ENCODE peak calls at places on chromosome 7, in five cellular contexts. N, B, G, X and W are unnamed samples.

GRCh38 chr7:19617921-19618320 is 90.9 kb downstream of the POLR1F start:
- DNase-seq in N (no peak), B (no peak), G (no peak), X (no peak), W (no peak)

GRCh38 chr7:31327071-31327470 is 13.5 kb downstream of the NEUROD6 start:
- DNase-seq in N (peak), B (no peak), G (peak), X (no peak), W (peak)

GRCh38 chr7:42135728-42136127 is 101.3 kb downstream of the GLI3 start:
- DNase-seq in N (no peak), B (no peak), G (no peak), X (no peak), W (no peak)

GRCh38 chr7:92809397-92810241 is 26.8 kb downstream of the CDK6 start:
- DNase-seq in N (peak), B (peak), G (peak), X (peak), W (peak)

GRCh38 chr7:41890631-41891265 is 187.9 kb upstream of the INHBA start:
- DNase-seq in N (no peak), B (no peak), G (no peak), X (no peak), W (no peak)

GRCh38 chr7:121714559-121715303 is 158.2 kb upstream of the PTPRZ1 start:
- DNase-seq in N (no peak), B (no peak), G (no peak), X (no peak), W (no peak)

GRCh38 chr7:96004598-96004997 is 232.2 kb downstream of the DYNC1I1 start:
- DNase-seq in N (no peak), B (peak), G (no peak), X (peak), W (no peak)

GRCh38 chr7:71735961-71736556 is 604.1 kb downstream of the GALNT17 start:
- DNase-seq in N (peak), B (peak), G (peak), X (peak), W (peak)

GRCh38 chr7:4962872-4963775 is 4.1 kb upstream of the MMD2 start:
- DNase-seq in N (no peak), B (no peak), G (no peak), X (no peak), W (no peak)

GRCh38 chr7:12031638-12032037 is 179.5 kb upstream of the TMEM106B start:
- DNase-seq in N (peak), B (no peak), G (peak), X (no peak), W (peak)

GRCh38 chr7:45160374-45160773 is 2.8 kb downstream of the RAMP3 start:
- DNase-seq in N (no peak), B (peak), G (no peak), X (no peak), W (no peak)

GRCh38 chr7:42993038-42993437 is 60.9 kb downstream of the MRPL32 start:
- DNase-seq in N (no peak), B (no peak), G (no peak), X (no peak), W (peak)

GRCh38 chr7:44128721-44129582 is 5.6 kb upstream of the POLD2 start:
- DNase-seq in N (no peak), B (no peak), G (no peak), X (no peak), W (no peak)

GRCh38 chr7:107948645-107949442 is 54.1 kb downstream of the LAMB1 start:
- DNase-seq in N (peak), B (no peak), G (peak), X (peak), W (no peak)

GRCh38 chr7:144384555-144385245 is 18.8 kb downstream of the NOBOX start:
- DNase-seq in N (no peak), B (no peak), G (no peak), X (no peak), W (peak)